ENCODE peak calls at places on chromosomes 13 and 19, in five cellular contexts. Q, B, V, S and I are unnamed samples.

GRCh38 chr19:46376241-46377153 is 29.6 kb downstream of the PPP5C start:
- DNase-seq in Q (no peak), S (no peak), B (no peak), V (no peak), I (peak; percentile 59)

GRCh38 chr19:35856546-35857149 is at the start of gene KIRREL2:
- DNase-seq in B (no peak), V (no peak), S (peak; percentile 46), Q (peak; percentile 33), I (no peak)

GRCh38 chr19:40502647-40503046 is 35.8 kb downstream of the SPTBN4 start:
- DNase-seq in S (peak; percentile 16), V (no peak), B (no peak), Q (no peak), I (no peak)

GRCh38 chr19:49631279-49631588 is 8.7 kb downstream of the RRAS start:
- DNase-seq in V (no peak), B (no peak), S (no peak), Q (no peak), I (no peak)

GRCh38 chr13:79745141-79745540 is 264.2 kb downstream of the NDFIP2 start:
- DNase-seq in B (no peak), Q (no peak), V (no peak), S (no peak), I (no peak)

GRCh38 chr13:46743191-46743590 is 53.8 kb downstream of the ESD start:
- DNase-seq in B (no peak), V (peak; percentile 31), S (no peak), Q (no peak), I (no peak)

GRCh38 chr19:23916991-23917390 is 2.3 kb downstream of the ZNF726 start:
- DNase-seq in Q (no peak), S (no peak), B (no peak), V (peak; percentile 10), I (no peak)

GRCh38 chr13:42544246-42544915 is 29.6 kb upstream of the TNFSF11 start:
- DNase-seq in V (no peak), Q (no peak), S (no peak), B (peak; percentile 3), I (no peak)